ENCODE peak calls at places on chromosome 12, in ten cellular contexts. A, K, E, W, R, C, Q, F, O and H are unnamed samples.

GRCh38 chr12:70919597-70920035 is 922 bp downstream of the PTPRR start:
- DNase-seq in O (peak), F (no peak), Q (no peak), R (no peak), C (no peak), A (peak), E (peak), K (no peak), W (no peak), H (no peak)

GRCh38 chr12:104662908-104663307 is 206.2 kb downstream of the CHST11 start:
- DNase-seq in F (no peak), W (no peak), R (no peak), C (no peak), K (no peak), O (no peak), E (no peak), A (no peak), Q (no peak), H (no peak)

GRCh38 chr12:2768224-2768961 is 26.4 kb upstream of the FKBP4 start:
- DNase-seq in A (no peak), R (no peak), C (no peak), K (no peak), O (no peak), W (no peak), F (no peak), E (no peak), Q (no peak), H (no peak)

GRCh38 chr12:20368653-20369163 is 371 bp downstream of the PDE3A start:
- DNase-seq in C (no peak), W (peak), E (peak), O (peak), A (no peak), F (no peak), Q (no peak), R (no peak), K (peak), H (no peak)

GRCh38 chr12:26621932-26622331 is 211.1 kb downstream of the ITPR2 start:
- DNase-seq in Q (no peak), A (no peak), K (no peak), O (no peak), R (no peak), E (no peak), C (no peak), F (no peak), W (no peak), H (no peak)

GRCh38 chr12:131458048-131458374 is 252.9 kb upstream of the SFSWAP start:
- DNase-seq in K (no peak), E (no peak), R (no peak), F (no peak), A (no peak), O (no peak), W (no peak), Q (no peak), C (no peak), H (no peak)

GRCh38 chr12:123491056-123491455 is 33.1 kb downstream of the SNRNP35 start:
- DNase-seq in C (no peak), F (no peak), K (no peak), R (no peak), O (no peak), A (no peak), Q (no peak), W (no peak), E (no peak), H (no peak)

GRCh38 chr12:67667276-67668073 is 18.9 kb downstream of the DYRK2 start:
- DNase-seq in K (no peak), R (peak), C (no peak), A (no peak), O (no peak), W (peak), Q (peak), F (no peak), E (peak), H (no peak)

GRCh38 chr12:120733574-120733973 is 7.9 kb downstream of the ACADS start:
- DNase-seq in F (no peak), K (no peak), A (no peak), C (no peak), W (no peak), R (no peak), O (no peak), E (no peak), Q (no peak), H (no peak)

GRCh38 chr12:643478-644292 is 19.6 kb downstream of the NINJ2 start:
- DNase-seq in F (no peak), E (peak), O (no peak), R (no peak), K (no peak), A (peak), Q (peak), W (peak), C (no peak), H (no peak)